ENCODE peak calls at places on chromosomes 4 and X, in four cellular contexts. Y is activated B cell treated with CpG ODN at 0.5 μM for 24 hours, Z is AG04450, X is upper lobe of right lung. P is an unnamed sample.

GRCh38 chr4:149884529-149885206 is 69.0 kb upstream of the IQCM start:
- DNase-seq in Y (no peak), Z (no peak), X (no peak), P (no peak)

GRCh38 chrX:101973066-101973465 is 41.2 kb upstream of the ZMAT1 start:
- DNase-seq in Y (no peak), Z (no peak), X (no peak), P (no peak)

GRCh38 chr4:173119818-173120217 is 48.8 kb upstream of the GALNT7 start:
- DNase-seq in Y (no peak), Z (no peak), X (no peak), P (no peak)

GRCh38 chr4:102641796-102642195 is 119.0 kb downstream of the MANBA start:
- DNase-seq in Y (no peak), Z (no peak), X (no peak), P (no peak)

GRCh38 chrX:143988356-143988755 is 104.5 kb downstream of the UBE2NL start:
- DNase-seq in Y (no peak), Z (no peak), X (no peak), P (no peak)

GRCh38 chr4:26319467-26320158 is 1.2 kb upstream of the RBPJ start:
- DNase-seq in Y (peak; percentile 88), Z (peak; percentile 100), X (peak; percentile 99), P (peak; percentile 99)

GRCh38 chr4:65865489-65865888 is 195.2 kb upstream of the EPHA5 start:
- DNase-seq in Y (no peak), Z (no peak), X (no peak), P (no peak)

GRCh38 chr4:115331241-115331640 is 217.8 kb upstream of the NDST4 start:
- DNase-seq in Y (no peak), Z (no peak), X (no peak), P (no peak)

GRCh38 chrX:49209434-49210251 is 9.7 kb upstream of the SYP start:
- DNase-seq in Y (no peak), Z (no peak), X (no peak), P (peak; percentile 65)

GRCh38 chrX:9340619-9341304 is 124.1 kb upstream of the TBL1X start:
- DNase-seq in Y (no peak), Z (no peak), X (no peak), P (no peak)

GRCh38 chr4:181662383-181662782 is 580.8 kb upstream of the TENM3 start:
- DNase-seq in Y (no peak), Z (no peak), X (no peak), P (no peak)

GRCh38 chrX:136528645-136529315 is 3.2 kb upstream of the VGLL1 start:
- DNase-seq in Y (no peak), Z (no peak), X (no peak), P (no peak)

GRCh38 chrX:26562156-26562555 is 346.2 kb downstream of the MAGEB5 start:
- DNase-seq in Y (no peak), Z (no peak), X (no peak), P (no peak)

GRCh38 chr4:98293089-98293887 is 32.1 kb downstream of the RAP1GDS1 start:
- DNase-seq in Y (no peak), Z (no peak), X (no peak), P (no peak)

GRCh38 chrX:31483336-31483735 is 411.5 kb upstream of the FTHL17 start:
- DNase-seq in Y (no peak), Z (no peak), X (no peak), P (no peak)

GRCh38 chr4:146661368-146661767 is 22.7 kb downstream of the POU4F2 start:
- DNase-seq in Y (no peak), Z (no peak), X (no peak), P (no peak)

GRCh38 chr4:76377922-76378321 is 43.0 kb downstream of the CCDC158 start:
- DNase-seq in Y (no peak), Z (no peak), X (peak; percentile 62), P (no peak)

GRCh38 chrX:42237956-42238355 is 314.6 kb upstream of the CASK start:
- DNase-seq in Y (no peak), Z (no peak), X (no peak), P (no peak)

GRCh38 chr4:91031761-91032160 is 904.6 kb downstream of the CCSER1 start:
- DNase-seq in Y (no peak), Z (no peak), X (no peak), P (no peak)

GRCh38 chr4:133149932-133150642 is 993 bp downstream of the PCDH10 start:
- DNase-seq in Y (no peak), Z (no peak), X (no peak), P (no peak)

GRCh38 chr4:28248269-28248668 is 1387.6 kb downstream of the STIM2 start:
- DNase-seq in Y (no peak), Z (no peak), X (no peak), P (no peak)

GRCh38 chr4:1205641-1206298 is 33.4 kb upstream of the SPON2 start:
- DNase-seq in Y (peak; percentile 12), Z (no peak), X (peak; percentile 54), P (peak; percentile 86)

GRCh38 chr4:176872461-176872860 is 79.7 kb upstream of the VEGFC start:
- DNase-seq in Y (no peak), Z (no peak), X (no peak), P (no peak)

GRCh38 chrX:119004920-119005524 is 30.6 kb downstream of the LONRF3 start:
- DNase-seq in Y (peak; percentile 35), Z (no peak), X (peak; percentile 67), P (no peak)

GRCh38 chr4:26342328-26343040 is 21.7 kb downstream of the RBPJ start:
- DNase-seq in Y (no peak), Z (peak; percentile 75), X (no peak), P (no peak)

GRCh38 chr4:4962928-4963327 is 56.3 kb downstream of the CYTL1 start:
- DNase-seq in Y (no peak), Z (no peak), X (no peak), P (no peak)
- TF ChIP-seq CTCF in Y (no peak), Z (no peak), X (no peak), P (no peak)

DNA sequence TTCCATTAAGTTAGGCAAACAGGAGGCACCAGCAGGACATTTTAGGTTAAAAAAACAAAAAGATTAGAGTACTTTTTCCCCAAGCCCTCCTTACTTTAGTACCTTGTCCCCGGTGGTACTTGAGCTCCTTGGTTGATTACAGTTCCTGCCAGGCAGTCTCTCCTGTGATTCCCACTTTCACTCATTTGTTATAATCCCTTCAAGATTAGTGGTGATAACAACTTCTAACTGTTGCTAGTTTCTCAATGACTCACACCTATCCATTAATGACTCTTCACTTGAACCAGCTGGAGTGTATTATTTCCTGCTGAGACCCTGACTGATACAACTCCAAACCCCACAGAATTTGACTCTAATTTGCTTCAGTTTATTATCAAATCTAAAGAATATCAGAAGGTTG is 765.0 kb upstream of the DIAPH2 start:
- DNase-seq in Y (no peak), Z (no peak), X (no peak), P (no peak)
- TF ChIP-seq CTCF in Y (no peak), Z (no peak), X (no peak), P (no peak)

DNA sequence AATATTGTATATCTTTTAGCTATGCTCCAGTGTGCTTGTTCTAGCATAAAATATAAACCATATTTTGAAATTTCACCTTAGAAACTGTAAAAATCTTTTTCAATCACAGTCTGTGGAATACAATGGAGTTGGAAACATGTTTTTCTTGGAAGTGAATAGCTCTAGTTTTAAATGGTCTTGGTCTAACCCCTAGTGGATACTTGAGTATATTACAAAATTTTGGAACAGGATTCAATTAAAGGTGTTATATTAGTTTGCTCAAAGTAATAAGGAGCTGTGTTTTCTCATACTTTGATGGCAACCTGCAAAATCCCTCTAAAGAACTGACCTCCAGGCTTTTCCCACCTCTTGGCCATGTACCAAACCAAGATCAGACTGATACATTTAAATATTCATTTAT is 48.2 kb downstream of the STK26 start:
- DNase-seq in Y (no peak), Z (no peak), X (no peak), P (no peak)
- TF ChIP-seq CTCF in Y (no peak), Z (no peak), X (peak; percentile 20), P (peak; percentile 83)

GRCh38 chr4:7703669-7704068 is 236.0 kb downstream of the AFAP1 start:
- DNase-seq in Y (no peak), Z (no peak), X (no peak), P (no peak)
- TF ChIP-seq CTCF in Y (no peak), Z (no peak), X (no peak), P (no peak)

DNA sequence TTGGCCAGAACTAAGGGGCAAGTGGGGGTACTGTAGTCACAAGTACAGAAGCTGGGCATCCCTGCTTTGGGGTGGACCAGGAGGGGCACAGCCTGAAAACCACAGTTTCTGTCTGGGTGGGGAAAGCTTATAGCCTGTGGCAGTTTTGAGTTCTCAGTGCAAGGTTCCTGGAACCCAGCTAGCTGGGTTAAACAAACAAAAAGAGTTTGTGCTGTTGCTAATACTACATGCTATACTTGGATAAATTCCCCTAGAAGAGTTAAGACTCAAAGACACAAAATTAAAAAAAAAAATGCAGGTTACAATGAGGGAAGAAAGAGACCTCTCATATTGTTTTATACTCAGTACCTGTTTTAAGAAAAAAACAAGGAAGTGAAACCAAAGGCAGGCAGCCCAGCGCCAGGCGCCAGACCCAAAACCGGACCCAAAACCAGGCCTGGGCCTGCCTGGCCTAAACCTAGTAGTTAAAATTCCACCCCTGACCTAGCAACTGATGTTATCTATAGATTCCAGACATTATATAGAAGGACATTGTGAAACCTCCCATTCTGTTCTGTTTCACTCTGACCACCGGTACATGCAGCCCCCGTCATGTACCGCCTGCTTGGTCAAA is 50.8 kb downstream of the SLC2A9 start:
- DNase-seq in Y (no peak), Z (no peak), X (no peak), P (no peak)
- TF ChIP-seq CTCF in Y (no peak), Z (no peak), X (no peak), P (no peak)

GRCh38 chr4:6910340-6910959 is 824 bp downstream of the TBC1D14 start:
- DNase-seq in Y (no peak), Z (no peak), X (no peak), P (no peak)

GRCh38 chr4:6907658-6908191 is 1.9 kb upstream of the TBC1D14 start:
- DNase-seq in Y (no peak), Z (no peak), X (peak; percentile 80), P (no peak)

GRCh38 chr4:6909970-6910339 is 329 bp downstream of the TBC1D14 start:
- DNase-seq in Y (no peak), Z (no peak), X (peak; percentile 84), P (no peak)

GRCh38 chr4:6908397-6909112 is 1.1 kb upstream of the TBC1D14 start:
- DNase-seq in Y (no peak), Z (no peak), X (no peak), P (no peak)

DNA sequence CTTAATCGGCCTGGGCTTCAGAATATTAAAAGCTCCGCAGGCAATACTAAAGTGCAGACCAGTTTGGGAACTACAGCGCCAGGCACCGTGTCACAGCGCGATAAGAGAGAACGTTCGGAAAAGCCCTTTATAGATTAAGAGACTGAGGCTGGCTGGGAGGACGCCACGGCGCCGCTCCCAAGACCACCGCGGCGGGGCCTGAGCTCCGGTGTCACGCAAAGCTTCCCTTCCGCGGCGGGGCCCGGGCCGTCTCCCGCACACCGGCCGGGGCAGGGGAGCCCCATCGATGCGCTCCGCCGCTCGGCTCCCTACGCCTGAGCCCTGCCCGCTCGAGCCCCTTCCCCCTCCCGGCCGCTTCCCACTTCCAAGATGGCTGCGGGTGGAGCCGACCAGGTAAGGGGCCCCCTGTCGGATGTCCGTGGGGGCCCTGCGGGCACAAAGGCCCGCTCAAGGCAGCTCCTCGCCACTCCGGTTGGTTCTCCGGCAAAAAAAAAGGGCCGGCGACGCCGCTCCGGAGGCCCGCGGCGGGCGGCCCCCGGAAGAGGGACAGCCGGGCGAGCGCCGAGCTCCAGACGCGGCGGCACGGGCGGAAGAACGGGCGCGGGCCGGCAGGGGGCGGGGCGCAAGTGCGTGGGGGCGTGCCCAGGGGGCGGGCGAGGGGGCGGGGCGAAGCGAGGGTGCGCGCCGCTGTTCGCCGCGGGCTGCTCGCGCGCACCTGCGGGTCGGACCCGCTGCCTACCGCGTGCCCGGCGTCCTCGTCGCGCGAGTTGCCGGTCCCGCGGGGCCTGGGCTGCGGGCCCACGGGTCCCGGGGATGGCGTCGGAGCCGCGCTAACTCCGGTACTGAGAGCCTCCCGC is at the start of gene TBC1D14:
- DNase-seq in Y (peak; percentile 88), Z (peak; percentile 51), X (peak; percentile 96), P (no peak)
- TF ChIP-seq CTCF in Y (no peak), Z (peak; percentile 23), X (no peak), P (peak; percentile 65)